ENCODE peak calls at places on chromosomes 5 and 9, in seven cellular contexts. X is substantia nigra, L is iris pigment epithelial cell, Y is NCI-H524, U is RCC 7860, V is Calu3, W is DMS153. G is an unnamed sample.

GRCh38 chr9:33024126-33024965 is 727 bp upstream of the DNAJA1 start:
- DNase-seq in Y (peak), U (no peak), V (no peak), W (no peak), L (peak), X (no peak), G (no peak)

GRCh38 chr9:32783168-32783891 is at the start of gene TMEM215:
- DNase-seq in W (no peak), V (no peak), X (no peak), L (no peak), Y (peak), U (no peak), G (no peak)

GRCh38 chr5:172107606-172108005 is 80.4 kb downstream of the STK10 start:
- DNase-seq in X (no peak), W (no peak), Y (no peak), U (peak), L (peak), V (no peak), G (peak)

GRCh38 chr9:129665008-129665771 is at the start of gene PRRX2:
- DNase-seq in V (no peak), U (no peak), Y (no peak), X (no peak), W (no peak), L (peak), G (no peak)

GRCh38 chr5:189976-190365 is 1.3 kb upstream of the LRRC14B start:
- DNase-seq in W (no peak), Y (no peak), V (no peak), L (no peak), X (no peak), U (no peak), G (no peak)

GRCh38 chr9:100715100-100715379 is 137.2 kb downstream of the CAVIN4 start:
- DNase-seq in V (no peak), L (no peak), X (no peak), W (no peak), Y (no peak), U (no peak), G (no peak)

GRCh38 chr9:79581388-79581787 is 9.6 kb downstream of the TLE4 start:
- DNase-seq in U (no peak), W (no peak), Y (no peak), X (no peak), V (no peak), L (peak), G (peak)

GRCh38 chr9:129160712-129161533 is 17.1 kb downstream of the IER5L start:
- DNase-seq in U (peak), V (no peak), L (peak), Y (no peak), W (no peak), X (no peak), G (no peak)

GRCh38 chr5:150904479-150905311 is at the start of gene ZNF300:
- DNase-seq in L (peak), U (peak), W (peak), V (peak), X (peak), Y (peak), G (no peak)

GRCh38 chr5:9545301-9545958 is 445 bp downstream of the SEMA5A start:
- DNase-seq in L (peak), X (no peak), W (no peak), U (no peak), V (no peak), Y (peak), G (no peak)

GRCh38 chr9:132880311-132880661 is 1.6 kb downstream of the SPACA9 start:
- DNase-seq in V (no peak), X (no peak), Y (no peak), L (no peak), W (no peak), U (no peak), G (no peak)

GRCh38 chr5:144697847-144698262 is 527.2 kb downstream of the KCTD16 start:
- DNase-seq in Y (peak), U (peak), L (peak), V (no peak), W (no peak), X (no peak), G (no peak)